ENCODE peak calls at places on chromosomes 12 and 14, in seven cellular contexts. One of them, this sample, is unnamed. For H3K27me3, the result is how much of the 10 kb centered on the place peaks cover.

GRCh38 chr14:104634886-104635570 is 30.5 kb upstream of the TMEM179 start:
- DNase-seq in heart right ventricle: no peak
- DNase-seq in WERI-Rb-1: no peak
- DNase-seq in body of pancreas: no peak
- DNase-seq in CD8-positive, alpha-beta T cell: no peak
- DNase-seq in astrocyte: no peak
- DNase-seq in psoas muscle: no peak
- DNase-seq in this sample: no peak

GRCh38 chr14:98711453-98711852 is 560.5 kb downstream of the BCL11B start:
- DNase-seq in heart right ventricle: no peak
- DNase-seq in WERI-Rb-1: no peak
- DNase-seq in body of pancreas: no peak
- DNase-seq in CD8-positive, alpha-beta T cell: no peak
- DNase-seq in astrocyte: no peak
- DNase-seq in psoas muscle: no peak
- DNase-seq in this sample: no peak

GRCh38 chr12:128387811-128388422 is 120.9 kb downstream of the TMEM132C start:
- DNase-seq in heart right ventricle: peak
- DNase-seq in WERI-Rb-1: peak
- DNase-seq in body of pancreas: peak
- DNase-seq in CD8-positive, alpha-beta T cell: no peak
- DNase-seq in astrocyte: no peak
- DNase-seq in psoas muscle: peak
- DNase-seq in this sample: no peak

GRCh38 chr12:109378579-109378978 is 30.9 kb downstream of the MYO1H start:
- DNase-seq in heart right ventricle: no peak
- DNase-seq in WERI-Rb-1: no peak
- DNase-seq in body of pancreas: no peak
- DNase-seq in CD8-positive, alpha-beta T cell: no peak
- DNase-seq in astrocyte: no peak
- DNase-seq in psoas muscle: no peak
- DNase-seq in this sample: no peak

GRCh38 chr12:32274665-32275064 is 124.7 kb upstream of the FGD4 start:
- DNase-seq in heart right ventricle: no peak
- DNase-seq in WERI-Rb-1: no peak
- DNase-seq in body of pancreas: no peak
- DNase-seq in CD8-positive, alpha-beta T cell: no peak
- DNase-seq in astrocyte: no peak
- DNase-seq in psoas muscle: no peak
- DNase-seq in this sample: no peak

GRCh38 chr12:1692895-1693294 is 2.0 kb downstream of the ADIPOR2 start:
- DNase-seq in heart right ventricle: no peak
- DNase-seq in WERI-Rb-1: no peak
- DNase-seq in body of pancreas: no peak
- DNase-seq in CD8-positive, alpha-beta T cell: no peak
- DNase-seq in astrocyte: no peak
- DNase-seq in psoas muscle: no peak
- DNase-seq in this sample: no peak

GRCh38 chr12:108888031-108888430 is 8.1 kb downstream of the DAO start:
- DNase-seq in heart right ventricle: no peak
- DNase-seq in WERI-Rb-1: no peak
- DNase-seq in body of pancreas: peak
- DNase-seq in CD8-positive, alpha-beta T cell: no peak
- DNase-seq in astrocyte: no peak
- DNase-seq in psoas muscle: no peak
- DNase-seq in this sample: no peak

GRCh38 chr14:63712123-63712522 is 15.7 kb downstream of the SGPP1 start:
- DNase-seq in heart right ventricle: no peak
- DNase-seq in WERI-Rb-1: no peak
- DNase-seq in body of pancreas: no peak
- DNase-seq in CD8-positive, alpha-beta T cell: no peak
- DNase-seq in astrocyte: no peak
- DNase-seq in psoas muscle: no peak
- DNase-seq in this sample: no peak

GRCh38 chr14:50085570-50086315 is 30.6 kb downstream of the VCPKMT start:
- DNase-seq in heart right ventricle: no peak
- DNase-seq in WERI-Rb-1: no peak
- DNase-seq in body of pancreas: no peak
- DNase-seq in CD8-positive, alpha-beta T cell: no peak
- DNase-seq in astrocyte: peak
- DNase-seq in psoas muscle: no peak
- DNase-seq in this sample: no peak

GRCh38 chr12:25500651-25501050 is 52.4 kb downstream of the LMNTD1 start:
- DNase-seq in heart right ventricle: no peak
- DNase-seq in WERI-Rb-1: no peak
- DNase-seq in body of pancreas: no peak
- DNase-seq in CD8-positive, alpha-beta T cell: no peak
- DNase-seq in astrocyte: peak
- DNase-seq in psoas muscle: no peak
- DNase-seq in this sample: no peak

GRCh38 chr12:44053550-44054243 is 217.8 kb downstream of the TMEM117 start:
- DNase-seq in heart right ventricle: peak
- DNase-seq in WERI-Rb-1: no peak
- DNase-seq in body of pancreas: no peak
- DNase-seq in CD8-positive, alpha-beta T cell: no peak
- DNase-seq in astrocyte: peak
- DNase-seq in psoas muscle: no peak
- DNase-seq in this sample: no peak

GRCh38 chr12:56718167-56718566 is 6.9 kb downstream of the NACA start:
- DNase-seq in heart right ventricle: no peak
- DNase-seq in WERI-Rb-1: no peak
- DNase-seq in body of pancreas: no peak
- DNase-seq in CD8-positive, alpha-beta T cell: no peak
- DNase-seq in astrocyte: no peak
- DNase-seq in psoas muscle: no peak
- DNase-seq in this sample: no peak

GRCh38 chr12:74922642-74923041 is 287.0 kb downstream of the KCNC2 start:
- DNase-seq in heart right ventricle: no peak
- DNase-seq in WERI-Rb-1: no peak
- DNase-seq in body of pancreas: no peak
- DNase-seq in CD8-positive, alpha-beta T cell: no peak
- DNase-seq in astrocyte: no peak
- DNase-seq in psoas muscle: no peak
- DNase-seq in this sample: no peak

GRCh38 chr14:52837451-52837850 is 46.0 kb upstream of the GNPNAT1 start:
- DNase-seq in heart right ventricle: no peak
- DNase-seq in WERI-Rb-1: no peak
- DNase-seq in body of pancreas: no peak
- DNase-seq in CD8-positive, alpha-beta T cell: no peak
- DNase-seq in astrocyte: no peak
- DNase-seq in psoas muscle: no peak
- DNase-seq in this sample: no peak

GRCh38 chr14:62947291-62947690 is 98.0 kb downstream of the KCNH5 start:
- DNase-seq in heart right ventricle: no peak
- DNase-seq in WERI-Rb-1: no peak
- DNase-seq in body of pancreas: no peak
- DNase-seq in CD8-positive, alpha-beta T cell: no peak
- DNase-seq in astrocyte: no peak
- DNase-seq in psoas muscle: no peak
- DNase-seq in this sample: no peak

GRCh38 chr12:108104657-108105056 is 24.4 kb upstream of the WSCD2 start:
- DNase-seq in heart right ventricle: no peak
- DNase-seq in WERI-Rb-1: no peak
- DNase-seq in body of pancreas: no peak
- DNase-seq in CD8-positive, alpha-beta T cell: no peak
- DNase-seq in astrocyte: no peak
- DNase-seq in psoas muscle: no peak
- DNase-seq in this sample: no peak

GRCh38 chr14:31380106-31380505 is 40.2 kb downstream of the HEATR5A start:
- DNase-seq in heart right ventricle: no peak
- DNase-seq in WERI-Rb-1: no peak
- DNase-seq in body of pancreas: no peak
- DNase-seq in CD8-positive, alpha-beta T cell: no peak
- DNase-seq in astrocyte: peak
- DNase-seq in psoas muscle: no peak
- DNase-seq in this sample: no peak

GRCh38 chr12:51636581-51636980 is 45.5 kb downstream of the SCN8A start:
- DNase-seq in heart right ventricle: no peak
- DNase-seq in WERI-Rb-1: no peak
- DNase-seq in body of pancreas: no peak
- DNase-seq in CD8-positive, alpha-beta T cell: no peak
- DNase-seq in astrocyte: no peak
- DNase-seq in psoas muscle: no peak
- DNase-seq in this sample: no peak

GRCh38 chr12:32126720-32127119 is 20.1 kb downstream of the BICD1 start:
- DNase-seq in heart right ventricle: no peak
- DNase-seq in WERI-Rb-1: no peak
- DNase-seq in body of pancreas: no peak
- DNase-seq in CD8-positive, alpha-beta T cell: no peak
- DNase-seq in astrocyte: peak
- DNase-seq in psoas muscle: no peak
- DNase-seq in this sample: no peak

GRCh38 chr12:130702966-130703732 is 12.9 kb downstream of the RIMBP2 start:
- DNase-seq in heart right ventricle: no peak
- DNase-seq in WERI-Rb-1: peak
- DNase-seq in body of pancreas: no peak
- DNase-seq in CD8-positive, alpha-beta T cell: no peak
- DNase-seq in astrocyte: no peak
- DNase-seq in psoas muscle: no peak
- DNase-seq in this sample: no peak

GRCh38 chr12:2256453-2256852 is 203.7 kb downstream of the CACNA1C start:
- DNase-seq in heart right ventricle: no peak
- DNase-seq in WERI-Rb-1: no peak
- DNase-seq in body of pancreas: no peak
- DNase-seq in CD8-positive, alpha-beta T cell: no peak
- DNase-seq in astrocyte: peak
- DNase-seq in psoas muscle: no peak
- DNase-seq in this sample: no peak

DNA sequence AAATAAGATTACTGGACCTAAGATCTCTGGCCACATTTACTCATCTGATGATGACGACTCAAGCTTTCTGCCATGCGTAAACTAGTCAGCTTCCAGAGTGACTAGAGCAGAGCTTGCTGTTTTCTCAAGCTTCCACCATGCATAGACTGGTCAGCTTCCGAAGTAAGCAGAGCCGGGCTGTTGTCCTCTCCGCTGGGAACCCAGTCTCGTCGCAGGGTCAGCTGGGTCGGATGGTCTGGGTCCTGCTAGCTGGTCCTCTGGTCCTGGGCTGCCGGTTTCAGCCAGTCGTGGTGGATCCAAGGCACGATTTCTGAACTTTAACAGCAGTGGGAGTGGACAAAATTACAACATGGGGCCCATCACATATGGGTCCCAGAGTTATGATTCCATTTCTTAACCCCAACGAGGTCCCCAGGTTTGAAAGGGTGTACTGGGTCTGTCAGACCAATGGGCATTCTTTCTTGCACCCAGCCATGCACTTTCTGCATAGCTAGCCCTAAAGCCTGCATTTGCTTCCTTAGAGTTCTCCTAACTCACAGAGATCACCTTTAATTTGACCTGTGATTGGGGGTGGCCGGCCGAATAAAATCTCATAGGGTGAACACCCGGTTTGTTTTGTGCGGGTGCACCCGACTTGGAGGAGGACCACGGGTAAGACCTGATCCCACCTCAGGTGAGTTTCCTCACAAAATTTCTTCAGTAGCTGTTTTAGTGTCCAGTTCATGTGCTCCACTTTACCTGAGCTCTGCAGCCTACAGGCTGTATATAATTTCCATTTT is 1312.8 kb downstream of the TMEM121 start:
- DNase-seq in heart right ventricle: no peak
- DNase-seq in WERI-Rb-1: no peak
- DNase-seq in body of pancreas: no peak
- DNase-seq in CD8-positive, alpha-beta T cell: no peak
- DNase-seq in astrocyte: no peak
- DNase-seq in psoas muscle: no peak
- DNase-seq in this sample: no peak
- H3K27me3 ChIP-seq in heart right ventricle: under half
- H3K27me3 ChIP-seq in WERI-Rb-1: half or more
- H3K27me3 ChIP-seq in body of pancreas: under half
- H3K27me3 ChIP-seq in CD8-positive, alpha-beta T cell: under half
- H3K27me3 ChIP-seq in astrocyte: under half
- H3K27me3 ChIP-seq in psoas muscle: under half
- H3K27me3 ChIP-seq in this sample: under half

GRCh38 chr12:77845831-77846230 is 15.1 kb downstream of the NAV3 start:
- DNase-seq in heart right ventricle: no peak
- DNase-seq in WERI-Rb-1: no peak
- DNase-seq in body of pancreas: no peak
- DNase-seq in CD8-positive, alpha-beta T cell: no peak
- DNase-seq in astrocyte: peak
- DNase-seq in psoas muscle: no peak
- DNase-seq in this sample: no peak

GRCh38 chr12:77842430-77842829 is 11.7 kb downstream of the NAV3 start:
- DNase-seq in heart right ventricle: no peak
- DNase-seq in WERI-Rb-1: no peak
- DNase-seq in body of pancreas: no peak
- DNase-seq in CD8-positive, alpha-beta T cell: no peak
- DNase-seq in astrocyte: peak
- DNase-seq in psoas muscle: no peak
- DNase-seq in this sample: no peak

GRCh38 chr12:77847060-77847541 is 16.4 kb downstream of the NAV3 start:
- DNase-seq in heart right ventricle: no peak
- DNase-seq in WERI-Rb-1: no peak
- DNase-seq in body of pancreas: no peak
- DNase-seq in CD8-positive, alpha-beta T cell: no peak
- DNase-seq in astrocyte: peak
- DNase-seq in psoas muscle: no peak
- DNase-seq in this sample: no peak

GRCh38 chr12:77850698-77851097 is 20.0 kb downstream of the NAV3 start:
- DNase-seq in heart right ventricle: no peak
- DNase-seq in WERI-Rb-1: no peak
- DNase-seq in body of pancreas: no peak
- DNase-seq in CD8-positive, alpha-beta T cell: no peak
- DNase-seq in astrocyte: no peak
- DNase-seq in psoas muscle: no peak
- DNase-seq in this sample: no peak

GRCh38 chr12:77847665-77848431 is 17.2 kb downstream of the NAV3 start:
- DNase-seq in heart right ventricle: no peak
- DNase-seq in WERI-Rb-1: no peak
- DNase-seq in body of pancreas: no peak
- DNase-seq in CD8-positive, alpha-beta T cell: no peak
- DNase-seq in astrocyte: peak
- DNase-seq in psoas muscle: no peak
- DNase-seq in this sample: no peak
- H3K27ac ChIP-seq in heart right ventricle: peak
- H3K27ac ChIP-seq in WERI-Rb-1: no peak
- H3K27ac ChIP-seq in body of pancreas: no peak
- H3K27ac ChIP-seq in CD8-positive, alpha-beta T cell: no peak
- H3K27ac ChIP-seq in astrocyte: peak
- H3K27ac ChIP-seq in psoas muscle: peak
- H3K27ac ChIP-seq in this sample: no peak

DNA sequence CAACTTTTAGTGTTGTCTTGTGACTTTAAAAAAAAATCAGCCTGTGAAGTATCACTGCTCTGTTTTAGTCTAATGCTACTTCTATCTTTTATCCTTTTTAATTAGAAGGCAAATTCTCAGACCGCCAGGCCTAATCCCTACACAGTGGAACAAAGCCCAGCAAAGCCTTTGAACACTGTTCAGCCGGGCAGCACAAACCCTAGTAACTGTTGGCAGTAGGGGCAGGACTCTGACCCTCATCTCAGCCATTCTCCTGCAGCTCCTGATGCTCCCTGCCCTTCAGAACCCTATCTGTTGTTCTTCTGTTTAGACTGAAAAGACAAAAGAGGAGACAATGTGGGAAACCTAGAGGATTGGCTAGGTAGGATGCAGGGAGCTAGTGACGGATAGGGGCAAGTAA is 78.0 kb upstream of the OTX2 start:
- DNase-seq in heart right ventricle: no peak
- DNase-seq in WERI-Rb-1: peak
- DNase-seq in body of pancreas: no peak
- DNase-seq in CD8-positive, alpha-beta T cell: no peak
- DNase-seq in astrocyte: no peak
- DNase-seq in psoas muscle: no peak
- DNase-seq in this sample: no peak
- H3K27me3 ChIP-seq in heart right ventricle: half or more
- H3K27me3 ChIP-seq in WERI-Rb-1: under half
- H3K27me3 ChIP-seq in body of pancreas: under half
- H3K27me3 ChIP-seq in CD8-positive, alpha-beta T cell: under half
- H3K27me3 ChIP-seq in astrocyte: under half
- H3K27me3 ChIP-seq in psoas muscle: under half
- H3K27me3 ChIP-seq in this sample: under half

GRCh38 chr14:93029417-93029816 is 86.3 kb downstream of the ITPK1 start:
- DNase-seq in heart right ventricle: no peak
- DNase-seq in WERI-Rb-1: no peak
- DNase-seq in body of pancreas: no peak
- DNase-seq in CD8-positive, alpha-beta T cell: no peak
- DNase-seq in astrocyte: no peak
- DNase-seq in psoas muscle: no peak
- DNase-seq in this sample: no peak
- H3K27ac ChIP-seq in heart right ventricle: no peak
- H3K27ac ChIP-seq in WERI-Rb-1: no peak
- H3K27ac ChIP-seq in body of pancreas: no peak
- H3K27ac ChIP-seq in CD8-positive, alpha-beta T cell: no peak
- H3K27ac ChIP-seq in astrocyte: no peak
- H3K27ac ChIP-seq in psoas muscle: no peak
- H3K27ac ChIP-seq in this sample: peak